ENCODE peak calls at places on chromosomes 7 and 10, in seven cellular contexts. K is cardiac fibroblast, P is colonic mucosa, Y is epithelial cell of esophagus, Q is adrenal gland, L is HFF-Myc, D is neuronal stem cell. H is an unnamed sample.

GRCh38 chr10:119483839-119484238 is 58.7 kb downstream of the RGS10 start:
- DNase-seq in K (no peak), P (no peak), Y (no peak), Q (no peak), L (no peak), D (no peak), H (peak)

GRCh38 chr10:86690657-86691084 is 22.4 kb downstream of the LDB3 start:
- DNase-seq in K (no peak), P (no peak), Y (no peak), Q (no peak), L (no peak), D (no peak), H (no peak)

GRCh38 chr7:118306771-118307170 is 82.3 kb downstream of the ANKRD7 start:
- DNase-seq in K (no peak), P (no peak), Y (peak), Q (no peak), L (no peak), D (no peak), H (no peak)

GRCh38 chr10:132546567-132547420 is 9.2 kb downstream of the INPP5A start:
- DNase-seq in K (no peak), P (no peak), Y (no peak), Q (no peak), L (no peak), D (no peak), H (peak)

GRCh38 chr10:22228167-22228938 is 10.5 kb upstream of the EBLN1 start:
- DNase-seq in K (no peak), P (no peak), Y (no peak), Q (no peak), L (no peak), D (no peak), H (no peak)

GRCh38 chr7:101754432-101755159 is 62.8 kb upstream of the CUX1 start:
- DNase-seq in K (peak), P (no peak), Y (peak), Q (peak), L (peak), D (no peak), H (no peak)

GRCh38 chr10:84996580-84996979 is 668.2 kb downstream of the CCSER2 start:
- DNase-seq in K (no peak), P (peak), Y (no peak), Q (no peak), L (no peak), D (no peak), H (no peak)

GRCh38 chr10:28180654-28181053 is 122.2 kb downstream of the MPP7 start:
- DNase-seq in K (no peak), P (no peak), Y (peak), Q (no peak), L (no peak), D (no peak), H (no peak)

GRCh38 chr10:35042783-35043182 is 47.4 kb downstream of the CUL2 start:
- DNase-seq in K (no peak), P (no peak), Y (peak), Q (no peak), L (no peak), D (no peak), H (no peak)

DNA sequence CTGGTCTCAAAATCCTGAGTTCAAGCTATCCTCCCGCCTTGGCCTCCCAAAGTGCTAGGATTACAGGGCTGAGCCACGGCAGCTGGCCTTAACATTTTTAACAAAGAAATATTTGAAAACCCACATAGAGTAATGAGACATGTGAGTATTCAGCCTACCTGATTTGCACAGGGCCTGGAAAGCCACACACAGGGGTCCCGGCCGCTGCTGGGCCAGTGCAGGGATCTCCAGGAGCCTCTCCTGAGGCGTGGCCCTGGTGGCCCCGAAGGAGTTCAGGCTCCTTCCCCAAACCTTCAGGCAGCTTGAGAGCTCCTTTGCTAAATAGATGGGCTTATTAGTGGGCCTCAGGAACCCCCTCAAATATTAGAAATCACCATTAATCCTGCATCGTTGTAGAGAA is 18.7 kb downstream of the CNPY1 start:
- DNase-seq in K (no peak), P (no peak), Y (no peak), Q (no peak), L (no peak), D (no peak), H (no peak)
- H3K4me3 ChIP-seq in K (no peak), P (no peak), Y (no peak), Q (no peak), L (no peak), D (no peak), H (no peak)

GRCh38 chr10:71611131-71611530 is 108.4 kb downstream of the C10orf105 start:
- DNase-seq in K (no peak), P (no peak), Y (no peak), Q (no peak), L (no peak), D (no peak), H (no peak)

GRCh38 chr10:71613877-71614276 is 105.7 kb downstream of the C10orf105 start:
- DNase-seq in K (no peak), P (no peak), Y (no peak), Q (no peak), L (no peak), D (no peak), H (no peak)

GRCh38 chr10:71614946-71615345 is 104.6 kb downstream of the C10orf105 start:
- DNase-seq in K (no peak), P (no peak), Y (no peak), Q (no peak), L (no peak), D (no peak), H (no peak)

GRCh38 chr10:71611709-71612422 is 107.7 kb downstream of the C10orf105 start:
- DNase-seq in K (no peak), P (no peak), Y (no peak), Q (no peak), L (no peak), D (no peak), H (no peak)

GRCh38 chr10:71613303-71613777 is 106.2 kb downstream of the C10orf105 start:
- DNase-seq in K (no peak), P (peak), Y (peak), Q (no peak), L (no peak), D (no peak), H (no peak)
- H3K4me3 ChIP-seq in K (no peak), P (no peak), Y (no peak), Q (no peak), L (no peak), D (no peak), H (no peak)

DNA sequence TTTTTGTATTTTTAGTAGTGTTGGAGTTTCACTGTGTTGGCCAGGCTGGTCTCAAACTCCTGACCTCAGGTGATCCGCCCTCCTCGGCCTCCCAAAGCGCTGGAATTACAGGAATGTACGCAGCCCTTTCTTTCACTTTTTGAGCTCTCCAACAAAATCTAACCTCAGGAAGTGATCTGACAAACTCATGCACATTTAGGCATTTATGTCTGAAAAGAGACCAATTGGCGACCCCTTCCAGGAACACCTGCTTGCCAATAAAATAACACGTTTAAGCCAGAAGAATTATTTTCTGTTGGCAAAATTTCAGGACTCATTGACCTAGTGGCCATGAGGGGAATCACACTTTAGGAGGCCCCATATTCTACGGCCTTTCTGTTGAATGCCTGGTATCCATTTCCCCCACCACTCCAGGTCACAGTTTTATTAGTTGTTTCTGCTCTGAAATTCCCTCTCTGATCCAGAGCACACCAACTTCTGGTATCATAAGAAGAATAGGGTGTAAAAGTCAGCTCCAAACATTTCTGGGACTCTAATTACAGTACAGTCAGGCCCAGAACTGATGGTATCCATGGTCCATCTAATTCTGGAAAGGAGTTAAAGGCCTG is 65.8 kb upstream of the FRMD4A start:
- DNase-seq in K (peak), P (no peak), Y (no peak), Q (no peak), L (peak), D (no peak), H (no peak)
- H3K4me3 ChIP-seq in K (no peak), P (no peak), Y (no peak), Q (no peak), L (no peak), D (no peak), H (no peak)

DNA sequence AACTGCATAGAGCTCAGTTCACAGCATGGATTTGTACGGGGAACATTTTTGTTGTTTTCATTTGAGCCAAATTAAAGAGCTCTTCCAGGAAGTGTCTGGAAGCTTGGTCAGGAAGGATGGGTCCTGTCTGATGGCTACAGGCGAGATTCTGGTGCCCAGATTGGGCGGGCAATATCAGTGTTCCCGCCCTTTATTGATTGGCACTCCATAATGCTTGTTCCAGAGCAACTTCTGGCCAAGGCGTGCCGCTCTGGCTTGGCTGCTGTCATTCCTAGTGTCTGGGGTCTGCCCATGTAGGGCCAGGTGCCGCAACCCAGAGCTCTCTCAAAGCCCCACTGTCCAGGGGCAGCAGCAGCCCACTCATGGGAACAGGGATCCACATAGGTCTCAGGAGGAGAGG is 45.9 kb downstream of the RAMP3 start:
- DNase-seq in K (no peak), P (no peak), Y (no peak), Q (no peak), L (no peak), D (no peak), H (no peak)
- H3K4me3 ChIP-seq in K (no peak), P (no peak), Y (no peak), Q (no peak), L (no peak), D (no peak), H (no peak)

GRCh38 chr10:78035437-78035836 is 1.8 kb downstream of the RPS24 start:
- DNase-seq in K (no peak), P (no peak), Y (no peak), Q (no peak), L (no peak), D (no peak), H (no peak)
- H3K4me3 ChIP-seq in K (no peak), P (no peak), Y (peak), Q (no peak), L (peak), D (no peak), H (no peak)

GRCh38 chr10:5944389-5945202 is 32.7 kb downstream of the IL15RA start:
- DNase-seq in K (peak), P (peak), Y (peak), Q (peak), L (peak), D (no peak), H (no peak)

GRCh38 chr10:5947471-5948207 is 29.7 kb downstream of the IL15RA start:
- DNase-seq in K (no peak), P (no peak), Y (no peak), Q (no peak), L (no peak), D (no peak), H (no peak)

GRCh38 chr10:5946786-5947185 is 30.6 kb downstream of the IL15RA start:
- DNase-seq in K (no peak), P (no peak), Y (no peak), Q (no peak), L (no peak), D (no peak), H (no peak)

GRCh38 chr10:5945203-5945534 is 32.2 kb downstream of the IL15RA start:
- DNase-seq in K (no peak), P (no peak), Y (no peak), Q (no peak), L (no peak), D (no peak), H (no peak)

GRCh38 chr10:5945561-5946418 is 31.6 kb downstream of the IL15RA start:
- DNase-seq in K (peak), P (peak), Y (peak), Q (peak), L (peak), D (no peak), H (peak)
- H3K4me3 ChIP-seq in K (peak), P (no peak), Y (no peak), Q (no peak), L (peak), D (no peak), H (peak)

H was measured in spleen.